ENCODE peak calls at places on chromosome 15, in six cellular contexts. I is cardiac muscle cell; X is hepatocyte; U is naive thymus-derived CD4-positive, alpha-beta T cell; A is mesendoderm; P is Peyer's patch. F is an unnamed sample.

GRCh38 chr15:52427804-52428203 is 100.9 kb downstream of the MYO5A start:
- DNase-seq in I (peak), X (peak), U (no peak), A (peak), P (no peak), F (peak)

GRCh38 chr15:40511472-40512133 is 40.8 kb downstream of the CHST14 start:
- DNase-seq in I (peak), X (peak), U (no peak), A (peak), P (no peak), F (peak)

GRCh38 chr15:71999807-72000206 is 118.1 kb downstream of the MYO9A start:
- DNase-seq in I (no peak), X (no peak), U (no peak), A (no peak), P (no peak), F (no peak)

GRCh38 chr15:33448961-33449611 is 138.3 kb downstream of the RYR3 start:
- DNase-seq in I (no peak), X (no peak), U (no peak), A (peak), P (no peak), F (peak)

GRCh38 chr15:101723874-101724674 is at the start of gene TARS3:
- DNase-seq in I (peak), X (peak), U (peak), A (peak), P (peak), F (peak)

GRCh38 chr15:90610220-90610619 is 80.5 kb downstream of the CRTC3 start:
- DNase-seq in I (peak), X (no peak), U (no peak), A (no peak), P (no peak), F (no peak)

GRCh38 chr15:36469567-36469966 is 109.9 kb upstream of the CDIN1 start:
- DNase-seq in I (peak), X (no peak), U (no peak), A (peak), P (no peak), F (no peak)

GRCh38 chr15:46900992-46901391 is 816.3 kb upstream of the SEMA6D start:
- DNase-seq in I (no peak), X (no peak), U (no peak), A (no peak), P (no peak), F (no peak)

GRCh38 chr15:70947369-70948335 is 55.0 kb downstream of the LRRC49 start:
- DNase-seq in I (no peak), X (no peak), U (no peak), A (no peak), P (no peak), F (no peak)

GRCh38 chr15:26378304-26378703 is 394.6 kb downstream of the GABRB3 start:
- DNase-seq in I (no peak), X (no peak), U (no peak), A (no peak), P (no peak), F (no peak)

GRCh38 chr15:85667491-85668424 is 127.0 kb downstream of the KLHL25 start:
- DNase-seq in I (peak), X (peak), U (peak), A (peak), P (no peak), F (peak)

GRCh38 chr15:29921130-29921601 is 98.9 kb upstream of the TJP1 start:
- DNase-seq in I (no peak), X (peak), U (no peak), A (peak), P (no peak), F (no peak)

GRCh38 chr15:68789921-68790575 is 30.6 kb downstream of the ANP32A start:
- DNase-seq in I (peak), X (peak), U (no peak), A (peak), P (no peak), F (no peak)

GRCh38 chr15:95013379-95013778 is 782.0 kb downstream of the MCTP2 start:
- DNase-seq in I (no peak), X (no peak), U (no peak), A (no peak), P (no peak), F (no peak)

GRCh38 chr15:40915679-40916078 is 13.5 kb upstream of the DLL4 start:
- DNase-seq in I (no peak), X (no peak), U (no peak), A (no peak), P (no peak), F (no peak)

DNA sequence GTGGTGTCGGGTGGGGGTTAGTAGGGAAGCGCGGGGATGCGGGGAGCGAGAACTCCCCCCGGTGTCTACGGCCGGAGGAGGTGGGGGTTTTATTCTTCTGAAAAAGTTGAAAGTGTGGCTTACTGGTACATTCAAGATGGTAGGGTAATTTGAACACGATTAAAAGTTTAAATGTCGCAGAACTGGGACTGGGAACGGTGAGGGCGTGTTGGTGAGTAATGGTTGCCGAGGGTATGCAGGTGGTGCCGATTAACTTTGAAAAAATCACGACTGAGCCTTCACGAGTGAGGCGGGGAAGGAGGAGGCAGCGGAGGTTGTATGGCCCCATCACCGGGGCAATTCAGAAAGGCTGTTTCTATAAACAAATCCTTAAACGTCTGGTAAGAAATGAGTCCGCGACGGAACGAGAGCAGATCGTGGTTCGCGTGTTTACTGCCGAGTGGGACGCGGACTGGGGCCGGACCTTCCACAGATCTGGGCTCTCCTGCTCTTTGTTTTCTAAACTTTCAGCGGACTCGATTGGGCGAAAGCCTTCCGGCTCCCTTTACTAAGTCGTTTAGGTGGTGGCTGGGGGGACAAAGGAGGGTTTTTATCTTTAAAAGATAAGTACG is 2.6 kb downstream of the IGF1R start:
- DNase-seq in I (peak), X (peak), U (peak), A (peak), P (no peak), F (peak)
- H3K27ac ChIP-seq in I (peak), X (peak), U (peak), A (peak), P (peak), F (peak)

DNA sequence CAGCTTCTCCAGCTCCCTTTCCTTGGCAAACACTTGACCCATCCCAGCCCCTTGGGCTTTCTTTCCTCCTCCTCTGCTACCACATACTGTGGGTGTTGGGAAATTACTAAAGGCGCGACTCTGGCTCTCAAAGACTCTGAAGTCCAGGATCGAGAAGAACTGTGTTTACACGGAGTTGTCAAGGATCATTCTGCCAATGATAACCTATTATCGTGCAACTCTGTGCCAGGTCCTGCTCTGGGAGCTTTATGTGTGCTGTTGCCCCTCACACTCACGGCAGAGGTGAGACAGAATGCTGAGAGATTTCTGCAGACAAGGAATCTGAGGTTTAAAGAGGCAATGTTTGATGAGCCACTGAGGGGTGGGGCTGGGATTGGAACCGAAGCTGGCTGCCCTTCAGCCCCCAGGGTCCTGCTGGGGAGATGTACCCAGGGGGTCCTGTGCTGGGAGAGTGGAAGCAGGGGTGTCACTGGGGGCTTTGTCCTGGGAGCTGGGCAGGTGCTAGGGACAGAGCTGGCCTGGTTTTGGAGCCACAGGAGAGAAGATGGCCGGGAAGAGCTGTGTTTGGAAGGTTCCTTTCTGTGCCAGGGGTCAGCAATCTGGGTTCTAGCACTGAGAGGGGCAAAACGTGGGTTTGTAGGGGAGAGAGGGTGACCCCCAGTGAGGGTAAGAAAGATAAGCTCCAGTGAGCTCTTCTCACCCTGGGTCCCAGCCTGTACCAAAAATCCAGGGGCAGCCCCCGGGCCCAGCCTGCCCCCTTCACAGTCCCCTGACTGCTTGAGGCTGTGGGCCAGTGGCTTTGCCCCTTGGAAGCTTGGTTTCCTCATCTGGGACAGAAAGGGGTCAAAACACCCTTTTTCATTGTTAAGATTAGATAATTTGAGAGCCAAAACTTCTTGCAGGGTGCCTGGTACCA is 69.4 kb downstream of the SMAD3 start:
- DNase-seq in I (no peak), X (peak), U (no peak), A (no peak), P (no peak), F (no peak)
- H3K4me3 ChIP-seq in I (no peak), X (no peak), U (peak), A (no peak), P (peak), F (no peak)

DNA sequence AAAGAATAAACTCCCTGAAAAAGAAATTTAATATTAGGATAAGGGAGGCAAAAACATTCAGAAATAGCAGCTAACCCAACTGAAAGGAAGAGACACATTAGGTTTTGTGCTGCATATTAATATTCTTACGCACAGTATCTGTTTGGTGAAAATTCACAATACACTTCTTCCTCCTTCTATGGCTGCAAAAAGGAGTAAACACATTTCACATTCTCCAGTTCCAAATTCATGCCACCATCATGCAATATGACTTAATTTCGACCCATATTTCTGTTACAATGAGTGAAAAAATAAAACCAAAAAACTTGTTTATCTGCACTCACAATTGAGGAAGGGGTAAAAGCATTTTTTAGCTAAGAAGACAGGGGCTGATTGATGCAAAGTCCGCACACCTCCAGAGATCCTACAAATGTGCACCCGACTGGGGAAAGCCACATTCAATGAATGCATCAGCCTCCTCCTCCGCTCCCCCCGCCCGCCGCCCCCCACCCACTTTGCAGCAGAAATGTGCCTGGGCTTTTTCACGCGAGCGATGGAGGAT is 1.0 kb downstream of the RFX7 start:
- DNase-seq in I (no peak), X (no peak), U (peak), A (no peak), P (no peak), F (peak)
- H3K27ac ChIP-seq in I (peak), X (peak), U (peak), A (peak), P (peak), F (peak)

DNA sequence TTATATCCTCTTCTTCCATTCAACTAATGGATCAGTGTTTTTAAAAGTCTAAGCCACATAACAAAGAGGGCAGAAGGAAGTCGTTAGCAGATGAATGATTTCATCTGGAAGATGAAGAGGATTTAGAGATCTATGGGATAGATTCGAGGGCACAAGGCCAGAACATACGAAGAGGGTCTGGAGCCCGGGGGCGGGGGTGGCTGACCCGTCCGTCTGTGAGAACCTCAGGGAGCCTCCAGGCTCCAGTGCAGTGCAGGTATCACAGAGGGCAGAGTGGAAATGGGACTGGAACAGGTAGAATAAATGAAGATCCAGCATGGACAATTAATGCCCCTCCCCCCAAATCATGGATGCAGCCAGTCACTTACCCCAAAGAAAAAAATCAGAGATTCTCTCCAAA is 1.5 kb upstream of the GOLGA8B start:
- DNase-seq in I (no peak), X (no peak), U (no peak), A (no peak), P (no peak), F (no peak)
- H3K4me3 ChIP-seq in I (no peak), X (no peak), U (no peak), A (no peak), P (no peak), F (no peak)

GRCh38 chr15:41933771-41934170 is 38.6 kb downstream of the EHD4 start:
- DNase-seq in I (no peak), X (peak), U (no peak), A (no peak), P (no peak), F (no peak)

GRCh38 chr15:41932511-41932910 is 38.7 kb upstream of the SPTBN5 start:
- DNase-seq in I (no peak), X (no peak), U (no peak), A (no peak), P (no peak), F (no peak)

GRCh38 chr15:41934843-41935242 is 37.5 kb downstream of the EHD4 start:
- DNase-seq in I (no peak), X (no peak), U (peak), A (peak), P (peak), F (peak)

GRCh38 chr15:41932101-41932500 is 38.2 kb upstream of the SPTBN5 start:
- DNase-seq in I (no peak), X (no peak), U (no peak), A (no peak), P (no peak), F (no peak)

DNA sequence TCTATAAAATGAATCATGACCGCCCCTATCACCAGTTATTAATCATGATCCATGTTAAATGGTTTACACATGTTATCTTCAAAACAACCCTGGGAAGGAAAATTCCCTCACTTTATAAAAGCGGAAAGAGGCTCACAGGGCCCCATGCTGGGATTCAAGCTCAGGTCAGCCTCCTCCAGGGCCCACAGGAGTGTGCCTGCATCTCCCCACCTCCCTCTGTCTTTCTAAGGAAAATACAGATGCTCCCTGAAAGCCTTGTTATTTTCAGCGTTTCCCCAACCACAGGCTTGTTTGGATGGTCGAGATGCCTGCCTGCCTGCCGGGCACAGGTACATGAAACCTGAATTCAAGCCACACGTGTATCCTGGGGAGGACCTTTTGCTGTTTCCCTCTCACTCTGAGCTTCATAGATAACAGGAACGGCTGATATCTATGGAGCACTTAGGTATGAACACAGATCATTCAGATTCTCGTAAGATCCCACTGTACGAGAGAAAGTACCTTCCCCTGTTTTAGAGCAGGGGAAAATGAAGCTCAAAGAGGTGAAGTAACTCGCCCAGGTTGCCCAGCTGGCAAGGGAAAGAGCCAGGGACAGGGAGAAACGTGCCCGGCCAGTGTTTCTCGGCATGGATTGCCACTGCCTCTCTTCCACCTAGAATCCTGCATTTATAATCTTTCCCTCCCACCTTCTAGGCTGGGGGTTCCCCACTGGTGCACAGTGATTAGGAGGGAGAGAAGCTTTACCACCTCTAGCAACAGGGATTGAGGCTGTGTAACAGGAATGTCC is 39.2 kb downstream of the EHD4 start:
- DNase-seq in I (no peak), X (no peak), U (no peak), A (peak), P (no peak), F (no peak)
- H3K27ac ChIP-seq in I (peak), X (peak), U (peak), A (no peak), P (peak), F (no peak)

GRCh38 chr15:88769161-88769971 is 33.9 kb upstream of the ACAN start:
- DNase-seq in I (peak), X (peak), U (no peak), A (peak), P (no peak), F (no peak)
- H3K4me3 ChIP-seq in I (no peak), X (no peak), U (no peak), A (no peak), P (no peak), F (no peak)

DNA sequence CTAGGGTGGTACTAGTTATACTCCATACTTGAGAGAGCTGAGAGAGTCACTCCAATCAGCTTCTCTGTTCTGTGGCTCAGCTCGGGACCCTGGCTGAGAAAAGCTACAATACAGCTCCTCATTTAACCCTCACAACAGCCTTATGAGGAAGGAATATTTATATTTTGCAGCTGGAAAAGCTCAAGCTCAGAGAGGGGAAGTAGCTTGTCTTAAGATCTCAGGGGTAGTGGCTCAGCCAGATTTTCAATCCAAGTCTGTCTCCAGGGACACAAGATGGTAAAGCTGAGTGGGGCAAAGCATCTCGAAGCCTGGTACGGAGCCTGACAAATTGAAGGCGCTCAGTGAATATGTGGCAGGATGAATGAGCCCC is 14.8 kb downstream of the SCAMP2 start:
- DNase-seq in I (no peak), X (no peak), U (no peak), A (no peak), P (no peak), F (no peak)
- H3K27ac ChIP-seq in I (no peak), X (no peak), U (peak), A (no peak), P (peak), F (no peak)

GRCh38 chr15:22947101-22948000 is 32.8 kb downstream of the CYFIP1 start:
- DNase-seq in I (no peak), X (no peak), U (no peak), A (no peak), P (no peak), F (no peak)

GRCh38 chr15:22948056-22948455 is 32.1 kb downstream of the CYFIP1 start:
- DNase-seq in I (no peak), X (no peak), U (no peak), A (no peak), P (no peak), F (no peak)

GRCh38 chr15:22950211-22950990 is 29.8 kb downstream of the CYFIP1 start:
- DNase-seq in I (no peak), X (no peak), U (no peak), A (no peak), P (no peak), F (no peak)

GRCh38 chr15:22951031-22951380 is 29.2 kb downstream of the CYFIP1 start:
- DNase-seq in I (no peak), X (no peak), U (no peak), A (no peak), P (no peak), F (no peak)

GRCh38 chr15:22949074-22949547 is 31.1 kb downstream of the CYFIP1 start:
- DNase-seq in I (peak), X (peak), U (no peak), A (peak), P (no peak), F (no peak)
- H3K4me3 ChIP-seq in I (no peak), X (no peak), U (no peak), A (no peak), P (no peak), F (no peak)

F was measured in SJCRH30.